ENCODE peak calls at places on chromosomes 4 and X, in four cellular contexts. Y is CD8-positive, alpha-beta T cell; E is left lung; P is MM.1S. Q is an unnamed sample.

GRCh38 chrX:13816899-13817298 is at the start of gene GPM6B:
- DNase-seq in Y (no peak), E (no peak), P (no peak), Q (no peak)

GRCh38 chr4:165312506-165312905 is 15.0 kb upstream of the MSMO1 start:
- DNase-seq in Y (no peak), E (no peak), P (no peak), Q (no peak)

GRCh38 chr4:41505161-41505653 is 32.8 kb upstream of the LIMCH1 start:
- DNase-seq in Y (no peak), E (peak; percentile 54), P (no peak), Q (peak; percentile 45)

GRCh38 chr4:8726344-8726851 is 133.8 kb downstream of the CPZ start:
- DNase-seq in Y (peak; percentile 21), E (no peak), P (no peak), Q (no peak)

GRCh38 chr4:113052379-113052951 is 3.0 kb downstream of the ANK2 start:
- DNase-seq in Y (no peak), E (no peak), P (no peak), Q (no peak)

GRCh38 chrX:119512145-119512800 is 44.0 kb downstream of the SLC25A5 start:
- DNase-seq in Y (no peak), E (no peak), P (peak; percentile 79), Q (peak; percentile 8)

GRCh38 chr4:89803036-89803435 is 33.9 kb downstream of the SNCA start:
- DNase-seq in Y (no peak), E (no peak), P (no peak), Q (no peak)

GRCh38 chrX:2451456-2452316 is 49.1 kb downstream of the DHRSX start:
- DNase-seq in Y (no peak), E (no peak), P (no peak), Q (no peak)

GRCh38 chrX:23792861-23793553 is 10.0 kb downstream of the SAT1 start:
- DNase-seq in Y (no peak), E (no peak), P (no peak), Q (no peak)

GRCh38 chr4:26992657-26993361 is 132.2 kb downstream of the STIM2 start:
- DNase-seq in Y (no peak), E (no peak), P (no peak), Q (no peak)

GRCh38 chrX:136496768-136497555 is 430 bp upstream of the HTATSF1 start:
- DNase-seq in Y (peak; percentile 87), E (peak; percentile 91), P (peak; percentile 88), Q (peak; percentile 70)

GRCh38 chr4:47839259-47839658 is 1.4 kb upstream of the CORIN start:
- DNase-seq in Y (no peak), E (no peak), P (peak; percentile 41), Q (no peak)

GRCh38 chr4:157265281-157265680 is 44.8 kb downstream of the GRIA2 start:
- DNase-seq in Y (no peak), E (no peak), P (no peak), Q (no peak)

GRCh38 chr4:23763559-23763958 is 126.3 kb downstream of the PPARGC1A start:
- DNase-seq in Y (no peak), E (no peak), P (no peak), Q (no peak)

GRCh38 chr4:11746734-11747133 is 318.0 kb upstream of the HS3ST1 start:
- DNase-seq in Y (no peak), E (no peak), P (peak; percentile 48), Q (no peak)

GRCh38 chrX:122269243-122269781 is 914.8 kb upstream of the GRIA3 start:
- DNase-seq in Y (no peak), E (no peak), P (no peak), Q (no peak)

GRCh38 chr4:150106886-150107285 is 28.6 kb downstream of the DCLK2 start:
- DNase-seq in Y (no peak), E (no peak), P (no peak), Q (no peak)

GRCh38 chr4:176622251-176622968 is 170.3 kb downstream of the VEGFC start:
- DNase-seq in Y (no peak), E (no peak), P (no peak), Q (no peak)

GRCh38 chr4:164731827-164732474 is 22.0 kb upstream of the SMIM31 start:
- DNase-seq in Y (peak; percentile 52), E (no peak), P (peak; percentile 40), Q (peak; percentile 27)

GRCh38 chrX:727738-728621 is 97.4 kb downstream of the SHOX start:
- DNase-seq in Y (no peak), E (no peak), P (no peak), Q (no peak)

GRCh38 chrX:151396042-151396826 is 772 bp upstream of the VMA21 start:
- DNase-seq in Y (peak; percentile 57), E (no peak), P (peak; percentile 30), Q (no peak)

GRCh38 chr4:79686976-79687375 is 278.9 kb upstream of the GK2 start:
- DNase-seq in Y (no peak), E (no peak), P (no peak), Q (no peak)

GRCh38 chr4:75733369-75733768 is 9.0 kb downstream of the USO1 start:
- DNase-seq in Y (no peak), E (no peak), P (no peak), Q (no peak)

GRCh38 chrX:102808336-102808735 is 87.8 kb downstream of the GPRASP3 start:
- DNase-seq in Y (no peak), E (no peak), P (no peak), Q (no peak)

GRCh38 chr4:184444953-184445309 is 29.4 kb downstream of the IRF2 start:
- DNase-seq in Y (no peak), E (peak; percentile 76), P (no peak), Q (peak; percentile 20)

GRCh38 chr4:106869551-106869950 is 166.6 kb downstream of the DKK2 start:
- DNase-seq in Y (no peak), E (no peak), P (no peak), Q (no peak)
- H3K27ac ChIP-seq in Y (no peak overlapping the region), E (no peak overlapping the region), P (no peak overlapping the region), Q (no peak overlapping the region)

GRCh38 chr4:87117051-87117729 is 103.2 kb downstream of the KLHL8 start:
- DNase-seq in Y (no peak), E (no peak), P (no peak), Q (no peak)
- H3K27ac ChIP-seq in Y (no peak overlapping the region), E (no peak overlapping the region), P (no peak overlapping the region), Q (no peak overlapping the region)

DNA sequence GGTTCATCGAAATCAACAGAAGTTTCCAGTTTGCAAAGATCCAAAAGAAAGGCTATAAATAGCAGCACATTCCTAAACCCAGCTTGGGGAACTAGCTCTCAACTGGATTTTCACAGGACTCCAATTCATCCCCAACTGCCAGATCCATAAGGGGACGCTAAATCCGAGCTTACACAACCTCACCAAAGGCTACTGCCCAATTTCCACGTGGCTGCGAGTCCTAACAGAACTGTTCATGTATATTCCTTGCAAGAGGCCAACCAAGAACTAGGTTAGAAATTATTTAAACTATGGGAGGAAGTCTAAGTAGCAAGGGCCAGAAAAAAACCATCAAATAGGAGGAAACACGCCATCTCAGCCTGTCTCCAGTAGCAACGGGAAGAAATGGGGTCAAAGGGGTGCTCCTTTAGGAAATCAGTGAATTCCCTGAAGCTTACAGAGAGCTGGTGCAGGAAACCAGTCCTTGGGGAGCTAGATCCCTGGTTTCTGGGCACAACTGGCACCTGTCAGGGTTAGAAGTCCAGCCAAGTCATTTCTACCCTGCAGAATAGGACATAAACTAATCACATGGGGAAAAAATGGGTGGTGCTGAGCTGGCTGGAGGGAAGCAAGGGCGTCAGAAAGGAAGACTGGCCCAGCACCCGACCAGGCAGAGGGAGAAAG is 20.7 kb downstream of the RELL1 start:
- DNase-seq in Y (no peak), E (no peak), P (no peak), Q (no peak)
- H3K27ac ChIP-seq in Y (no peak overlapping the region), E (peak overlapping the region; percentile 73), P (no peak overlapping the region), Q (no peak overlapping the region)

GRCh38 chrX:9466711-9467110 is 1.9 kb downstream of the TBL1X start:
- DNase-seq in Y (no peak), E (no peak), P (peak; percentile 33), Q (no peak)

GRCh38 chrX:9466115-9466495 is 1.2 kb downstream of the TBL1X start:
- DNase-seq in Y (peak; percentile 51), E (peak; percentile 82), P (peak; percentile 35), Q (no peak)

GRCh38 chrX:9465380-9466114 is 689 bp downstream of the TBL1X start:
- DNase-seq in Y (peak; percentile 59), E (peak; percentile 77), P (peak; percentile 27), Q (peak; percentile 10)

GRCh38 chrX:9467181-9467580 is 2.3 kb downstream of the TBL1X start:
- DNase-seq in Y (no peak), E (no peak), P (no peak), Q (no peak)

DNA sequence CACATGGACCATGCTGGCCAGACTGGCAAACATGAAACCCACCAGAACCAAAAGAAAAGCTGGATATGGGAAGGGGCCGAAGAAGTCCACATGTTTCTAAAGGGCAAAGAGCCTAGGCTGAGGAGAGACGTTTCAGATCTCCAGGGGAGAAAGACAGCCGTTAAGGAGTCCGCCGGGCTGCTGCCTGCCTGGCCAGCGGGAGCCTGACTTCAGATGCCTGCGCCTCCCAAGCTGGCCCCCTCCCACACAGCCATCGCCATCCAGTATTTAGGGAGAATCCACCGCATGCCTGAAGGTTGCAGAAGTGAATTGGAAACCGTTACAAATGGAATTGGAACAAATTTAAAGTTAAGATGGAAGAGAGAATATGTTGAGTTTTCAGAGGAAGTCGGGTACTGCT is 2.9 kb downstream of the TBL1X start:
- DNase-seq in Y (no peak), E (no peak), P (no peak), Q (no peak)
- H3K27ac ChIP-seq in Y (no peak overlapping the region), E (no peak overlapping the region), P (no peak overlapping the region), Q (no peak overlapping the region)